ENCODE peak calls at places on chromosomes 12 and 14, in seven cellular contexts. T, Q, A, O, C, D and F are unnamed samples.
A peak's percentile ranks its signal among the peaks of the same experiment; 100 is the strongest.

GRCh38 chr12:91249059-91250055 is 66.7 kb upstream of the DCN start:
- DNase-seq in T (no peak), Q (no peak), A (no peak), O (no peak), C (no peak), D (peak; percentile 64), F (no peak)

GRCh38 chr14:99561827-99562226 is 42.2 kb downstream of the CCDC85C start:
- DNase-seq in T (no peak), Q (peak; percentile 24), A (no peak), O (no peak), C (no peak), D (no peak), F (no peak)

GRCh38 chr12:14394317-14395058 is 29.0 kb downstream of the ATF7IP start:
- DNase-seq in T (no peak), Q (peak; percentile 65), A (peak; percentile 49), O (peak; percentile 73), C (peak; percentile 38), D (peak; percentile 89), F (peak; percentile 29)

GRCh38 chr12:79933580-79934264 is 1.2 kb downstream of the PPP1R12A start:
- DNase-seq in T (peak; percentile 2), Q (peak; percentile 43), A (no peak), O (peak; percentile 19), C (no peak), D (peak; percentile 37), F (no peak)

GRCh38 chr14:32366995-32367394 is 37.9 kb downstream of the AKAP6 start:
- DNase-seq in T (no peak), Q (no peak), A (no peak), O (no peak), C (no peak), D (no peak), F (no peak)

GRCh38 chr12:128205145-128205544 is 61.8 kb upstream of the TMEM132C start:
- DNase-seq in T (no peak), Q (no peak), A (no peak), O (no peak), C (no peak), D (no peak), F (no peak)

GRCh38 chr14:68199465-68200145 is 380.0 kb downstream of the RAD51B start:
- DNase-seq in T (no peak), Q (peak; percentile 31), A (peak; percentile 7), O (no peak), C (no peak), D (no peak), F (no peak)

GRCh38 chr12:5907812-5908211 is 37.2 kb downstream of the ANO2 start:
- DNase-seq in T (no peak), Q (no peak), A (no peak), O (no peak), C (no peak), D (no peak), F (no peak)

GRCh38 chr14:76426161-76426696 is 50.3 kb downstream of the ESRRB start:
- DNase-seq in T (no peak), Q (no peak), A (no peak), O (no peak), C (no peak), D (no peak), F (no peak)

GRCh38 chr12:115004469-115005146 is 320.6 kb upstream of the TBX3 start:
- DNase-seq in T (no peak), Q (no peak), A (peak; percentile 29), O (no peak), C (no peak), D (peak; percentile 30), F (no peak)

GRCh38 chr12:25072901-25073645 is 121.9 kb downstream of the DNAI7 start:
- DNase-seq in T (no peak), Q (no peak), A (no peak), O (no peak), C (no peak), D (no peak), F (no peak)

GRCh38 chr12:49863946-49864816 is 21.3 kb upstream of the BCDIN3D start:
- DNase-seq in T (no peak), Q (peak; percentile 21), A (no peak), O (no peak), C (no peak), D (no peak), F (no peak)

GRCh38 chr14:49897965-49898364 is 5.1 kb downstream of the ARF6 start:
- DNase-seq in T (no peak), Q (no peak), A (no peak), O (no peak), C (no peak), D (no peak), F (no peak)

GRCh38 chr12:6478406-6478805 is 7.9 kb upstream of the VAMP1 start:
- DNase-seq in T (no peak), Q (no peak), A (no peak), O (no peak), C (no peak), D (no peak), F (no peak)

GRCh38 chr14:28151931-28152330 is 614.7 kb upstream of the FOXG1 start:
- DNase-seq in T (no peak), Q (no peak), A (no peak), O (no peak), C (no peak), D (no peak), F (no peak)

GRCh38 chr12:88577537-88577936 is 2.7 kb downstream of the KITLG start:
- DNase-seq in T (no peak), Q (peak; percentile 52), A (peak; percentile 35), O (no peak), C (no peak), D (no peak), F (no peak)

GRCh38 chr14:73180385-73180805 is 44.1 kb downstream of the PSEN1 start:
- DNase-seq in T (no peak), Q (no peak), A (no peak), O (no peak), C (peak; percentile 34), D (peak; percentile 89), F (no peak)

GRCh38 chr12:15897433-15897832 is 13.7 kb upstream of the DERA start:
- DNase-seq in T (no peak), Q (no peak), A (no peak), O (no peak), C (no peak), D (no peak), F (no peak)

GRCh38 chr14:65703996-65704395 is 291.5 kb downstream of the FUT8 start:
- DNase-seq in T (no peak), Q (no peak), A (no peak), O (no peak), C (no peak), D (peak; percentile 44), F (no peak)

GRCh38 chr12:78384541-78384940 is 480.0 kb upstream of the SYT1 start:
- DNase-seq in T (no peak), Q (no peak), A (no peak), O (no peak), C (no peak), D (no peak), F (no peak)

GRCh38 chr14:99524804-99525698 is 43.8 kb downstream of the CCNK start:
- DNase-seq in T (no peak), Q (no peak), A (peak; percentile 5), O (no peak), C (no peak), D (peak; percentile 66), F (peak; percentile 22)

GRCh38 chr14:87430810-87431209 is 562.2 kb downstream of the GALC start:
- DNase-seq in T (no peak), Q (peak; percentile 0), A (peak; percentile 32), O (no peak), C (no peak), D (peak; percentile 58), F (no peak)

GRCh38 chr14:89365071-89365801 is 51.8 kb downstream of the FOXN3 start:
- DNase-seq in T (peak; percentile 30), Q (no peak), A (no peak), O (peak; percentile 46), C (no peak), D (peak; percentile 15), F (peak; percentile 58)

GRCh38 chr12:131167334-131167733 is 213.6 kb downstream of the ADGRD1 start:
- DNase-seq in T (no peak), Q (no peak), A (no peak), O (no peak), C (no peak), D (no peak), F (no peak)

GRCh38 chr12:125360540-125360939 is 295.3 kb downstream of the AACS start:
- DNase-seq in T (no peak), Q (no peak), A (no peak), O (no peak), C (no peak), D (no peak), F (no peak)

GRCh38 chr12:106651552-106651951 is 68.7 kb downstream of the RFX4 start:
- DNase-seq in T (no peak), Q (no peak), A (no peak), O (no peak), C (no peak), D (no peak), F (no peak)

GRCh38 chr12:52004042-52004648 is 2.6 kb upstream of the TAMALIN start:
- DNase-seq in T (no peak), Q (peak; percentile 59), A (peak; percentile 35), O (no peak), C (peak; percentile 72), D (peak; percentile 70), F (no peak)